ENCODE peak calls at places on chromosomes 16 and 17, in six cellular contexts. One of them, this sample, is unnamed.

GRCh38 chr17:77905266-77905665 is 53.2 kb upstream of the TNRC6C start:
- DNase-seq in fibroblast of lung: no peak
- DNase-seq in stimulated activated CD4-positive, alpha-beta T cell treated with anti-CD3 and anti-CD28 coated beads, Interleukin-12 subunit alpha, Interleukin-12 subunit beta, amount 100 ng/mL, for 4 hours: no peak
- DNase-seq in CD8-positive, alpha-beta memory T cell: peak
- DNase-seq in activated B cell treated with CpG ODN at 0.5 μM for 24 hours: no peak
- DNase-seq in left colon: no peak
- DNase-seq in this sample: no peak

GRCh38 chr17:75008373-75008772 is 4.1 kb upstream of the MRPL58 start:
- DNase-seq in left colon: no peak
- DNase-seq in CD8-positive, alpha-beta memory T cell: no peak
- DNase-seq in fibroblast of lung: no peak
- DNase-seq in activated B cell treated with CpG ODN at 0.5 μM for 24 hours: no peak
- DNase-seq in stimulated activated CD4-positive, alpha-beta T cell treated with anti-CD3 and anti-CD28 coated beads, Interleukin-12 subunit alpha, Interleukin-12 subunit beta, amount 100 ng/mL, for 4 hours: no peak
- DNase-seq in this sample: no peak

GRCh38 chr17:83154311-83155127 is 75.1 kb downstream of the METRNL start:
- DNase-seq in stimulated activated CD4-positive, alpha-beta T cell treated with anti-CD3 and anti-CD28 coated beads, Interleukin-12 subunit alpha, Interleukin-12 subunit beta, amount 100 ng/mL, for 4 hours: no peak
- DNase-seq in left colon: no peak
- DNase-seq in activated B cell treated with CpG ODN at 0.5 μM for 24 hours: no peak
- DNase-seq in fibroblast of lung: no peak
- DNase-seq in CD8-positive, alpha-beta memory T cell: no peak
- DNase-seq in this sample: no peak

GRCh38 chr17:8125196-8125946 is 1.5 kb upstream of the HES7 start:
- DNase-seq in left colon: peak
- DNase-seq in fibroblast of lung: peak
- DNase-seq in CD8-positive, alpha-beta memory T cell: peak
- DNase-seq in stimulated activated CD4-positive, alpha-beta T cell treated with anti-CD3 and anti-CD28 coated beads, Interleukin-12 subunit alpha, Interleukin-12 subunit beta, amount 100 ng/mL, for 4 hours: peak
- DNase-seq in activated B cell treated with CpG ODN at 0.5 μM for 24 hours: peak
- DNase-seq in this sample: peak

GRCh38 chr16:24367186-24367585 is 111.1 kb downstream of the CACNG3 start:
- DNase-seq in CD8-positive, alpha-beta memory T cell: no peak
- DNase-seq in fibroblast of lung: no peak
- DNase-seq in left colon: no peak
- DNase-seq in activated B cell treated with CpG ODN at 0.5 μM for 24 hours: no peak
- DNase-seq in stimulated activated CD4-positive, alpha-beta T cell treated with anti-CD3 and anti-CD28 coated beads, Interleukin-12 subunit alpha, Interleukin-12 subunit beta, amount 100 ng/mL, for 4 hours: no peak
- DNase-seq in this sample: no peak

GRCh38 chr16:27847030-27847550 is 216.4 kb downstream of the GSG1L start:
- DNase-seq in fibroblast of lung: no peak
- DNase-seq in activated B cell treated with CpG ODN at 0.5 μM for 24 hours: no peak
- DNase-seq in CD8-positive, alpha-beta memory T cell: no peak
- DNase-seq in stimulated activated CD4-positive, alpha-beta T cell treated with anti-CD3 and anti-CD28 coated beads, Interleukin-12 subunit alpha, Interleukin-12 subunit beta, amount 100 ng/mL, for 4 hours: no peak
- DNase-seq in left colon: no peak
- DNase-seq in this sample: no peak

GRCh38 chr17:17706140-17707060 is 25.1 kb downstream of the RAI1 start:
- DNase-seq in CD8-positive, alpha-beta memory T cell: no peak
- DNase-seq in left colon: no peak
- DNase-seq in stimulated activated CD4-positive, alpha-beta T cell treated with anti-CD3 and anti-CD28 coated beads, Interleukin-12 subunit alpha, Interleukin-12 subunit beta, amount 100 ng/mL, for 4 hours: no peak
- DNase-seq in fibroblast of lung: no peak
- DNase-seq in activated B cell treated with CpG ODN at 0.5 μM for 24 hours: no peak
- DNase-seq in this sample: no peak

GRCh38 chr17:34711646-34712045 is 132.3 kb downstream of the TMEM132E start:
- DNase-seq in left colon: no peak
- DNase-seq in stimulated activated CD4-positive, alpha-beta T cell treated with anti-CD3 and anti-CD28 coated beads, Interleukin-12 subunit alpha, Interleukin-12 subunit beta, amount 100 ng/mL, for 4 hours: no peak
- DNase-seq in activated B cell treated with CpG ODN at 0.5 μM for 24 hours: no peak
- DNase-seq in fibroblast of lung: no peak
- DNase-seq in CD8-positive, alpha-beta memory T cell: no peak
- DNase-seq in this sample: no peak

GRCh38 chr17:7237761-7238417 is 1.4 kb downstream of the PHF23 start:
- DNase-seq in activated B cell treated with CpG ODN at 0.5 μM for 24 hours: peak
- DNase-seq in left colon: peak
- DNase-seq in stimulated activated CD4-positive, alpha-beta T cell treated with anti-CD3 and anti-CD28 coated beads, Interleukin-12 subunit alpha, Interleukin-12 subunit beta, amount 100 ng/mL, for 4 hours: peak
- DNase-seq in CD8-positive, alpha-beta memory T cell: peak
- DNase-seq in fibroblast of lung: peak
- DNase-seq in this sample: peak

GRCh38 chr16:25228372-25228771 is 11.6 kb downstream of the AQP8 start:
- DNase-seq in left colon: no peak
- DNase-seq in stimulated activated CD4-positive, alpha-beta T cell treated with anti-CD3 and anti-CD28 coated beads, Interleukin-12 subunit alpha, Interleukin-12 subunit beta, amount 100 ng/mL, for 4 hours: no peak
- DNase-seq in fibroblast of lung: no peak
- DNase-seq in CD8-positive, alpha-beta memory T cell: no peak
- DNase-seq in activated B cell treated with CpG ODN at 0.5 μM for 24 hours: no peak
- DNase-seq in this sample: no peak

GRCh38 chr17:39739885-39740356 is 2.2 kb downstream of the GRB7 start:
- DNase-seq in stimulated activated CD4-positive, alpha-beta T cell treated with anti-CD3 and anti-CD28 coated beads, Interleukin-12 subunit alpha, Interleukin-12 subunit beta, amount 100 ng/mL, for 4 hours: no peak
- DNase-seq in CD8-positive, alpha-beta memory T cell: peak
- DNase-seq in left colon: no peak
- DNase-seq in fibroblast of lung: no peak
- DNase-seq in activated B cell treated with CpG ODN at 0.5 μM for 24 hours: no peak
- DNase-seq in this sample: no peak

GRCh38 chr16:84925092-84925772 is 86.1 kb downstream of the ZDHHC7 start:
- DNase-seq in stimulated activated CD4-positive, alpha-beta T cell treated with anti-CD3 and anti-CD28 coated beads, Interleukin-12 subunit alpha, Interleukin-12 subunit beta, amount 100 ng/mL, for 4 hours: peak
- DNase-seq in fibroblast of lung: no peak
- DNase-seq in activated B cell treated with CpG ODN at 0.5 μM for 24 hours: peak
- DNase-seq in left colon: peak
- DNase-seq in CD8-positive, alpha-beta memory T cell: peak
- DNase-seq in this sample: no peak

GRCh38 chr16:80007216-80007615 is 406.7 kb upstream of the MAF start:
- DNase-seq in fibroblast of lung: no peak
- DNase-seq in CD8-positive, alpha-beta memory T cell: no peak
- DNase-seq in left colon: no peak
- DNase-seq in stimulated activated CD4-positive, alpha-beta T cell treated with anti-CD3 and anti-CD28 coated beads, Interleukin-12 subunit alpha, Interleukin-12 subunit beta, amount 100 ng/mL, for 4 hours: no peak
- DNase-seq in activated B cell treated with CpG ODN at 0.5 μM for 24 hours: no peak
- DNase-seq in this sample: no peak

GRCh38 chr16:49754495-49755290 is 101.2 kb downstream of the ZNF423 start:
- DNase-seq in CD8-positive, alpha-beta memory T cell: no peak
- DNase-seq in stimulated activated CD4-positive, alpha-beta T cell treated with anti-CD3 and anti-CD28 coated beads, Interleukin-12 subunit alpha, Interleukin-12 subunit beta, amount 100 ng/mL, for 4 hours: no peak
- DNase-seq in fibroblast of lung: peak
- DNase-seq in activated B cell treated with CpG ODN at 0.5 μM for 24 hours: no peak
- DNase-seq in left colon: no peak
- DNase-seq in this sample: peak

GRCh38 chr17:63370696-63371095 is 75.4 kb downstream of the CYB561 start:
- DNase-seq in stimulated activated CD4-positive, alpha-beta T cell treated with anti-CD3 and anti-CD28 coated beads, Interleukin-12 subunit alpha, Interleukin-12 subunit beta, amount 100 ng/mL, for 4 hours: no peak
- DNase-seq in left colon: no peak
- DNase-seq in CD8-positive, alpha-beta memory T cell: no peak
- DNase-seq in activated B cell treated with CpG ODN at 0.5 μM for 24 hours: no peak
- DNase-seq in fibroblast of lung: no peak
- DNase-seq in this sample: no peak

GRCh38 chr16:56343661-56344517 is 81.5 kb downstream of the AMFR start:
- DNase-seq in fibroblast of lung: no peak
- DNase-seq in CD8-positive, alpha-beta memory T cell: no peak
- DNase-seq in activated B cell treated with CpG ODN at 0.5 μM for 24 hours: no peak
- DNase-seq in stimulated activated CD4-positive, alpha-beta T cell treated with anti-CD3 and anti-CD28 coated beads, Interleukin-12 subunit alpha, Interleukin-12 subunit beta, amount 100 ng/mL, for 4 hours: no peak
- DNase-seq in left colon: no peak
- DNase-seq in this sample: no peak

GRCh38 chr17:73909156-73909555 is 264.9 kb upstream of the SDK2 start:
- DNase-seq in CD8-positive, alpha-beta memory T cell: no peak
- DNase-seq in left colon: no peak
- DNase-seq in fibroblast of lung: no peak
- DNase-seq in stimulated activated CD4-positive, alpha-beta T cell treated with anti-CD3 and anti-CD28 coated beads, Interleukin-12 subunit alpha, Interleukin-12 subunit beta, amount 100 ng/mL, for 4 hours: no peak
- DNase-seq in activated B cell treated with CpG ODN at 0.5 μM for 24 hours: no peak
- DNase-seq in this sample: no peak

GRCh38 chr16:3937066-3937875 is 56.8 kb upstream of the CREBBP start:
- DNase-seq in CD8-positive, alpha-beta memory T cell: no peak
- DNase-seq in activated B cell treated with CpG ODN at 0.5 μM for 24 hours: no peak
- DNase-seq in fibroblast of lung: no peak
- DNase-seq in left colon: no peak
- DNase-seq in stimulated activated CD4-positive, alpha-beta T cell treated with anti-CD3 and anti-CD28 coated beads, Interleukin-12 subunit alpha, Interleukin-12 subunit beta, amount 100 ng/mL, for 4 hours: no peak
- DNase-seq in this sample: no peak

GRCh38 chr17:13372432-13372831 is 229.3 kb downstream of the HS3ST3A1 start:
- DNase-seq in CD8-positive, alpha-beta memory T cell: no peak
- DNase-seq in fibroblast of lung: no peak
- DNase-seq in activated B cell treated with CpG ODN at 0.5 μM for 24 hours: no peak
- DNase-seq in left colon: no peak
- DNase-seq in stimulated activated CD4-positive, alpha-beta T cell treated with anti-CD3 and anti-CD28 coated beads, Interleukin-12 subunit alpha, Interleukin-12 subunit beta, amount 100 ng/mL, for 4 hours: no peak
- DNase-seq in this sample: no peak

GRCh38 chr17:64661981-64662773 is at the start of gene SMURF2:
- DNase-seq in stimulated activated CD4-positive, alpha-beta T cell treated with anti-CD3 and anti-CD28 coated beads, Interleukin-12 subunit alpha, Interleukin-12 subunit beta, amount 100 ng/mL, for 4 hours: peak
- DNase-seq in activated B cell treated with CpG ODN at 0.5 μM for 24 hours: peak
- DNase-seq in fibroblast of lung: peak
- DNase-seq in left colon: peak
- DNase-seq in CD8-positive, alpha-beta memory T cell: peak
- DNase-seq in this sample: peak

GRCh38 chr17:10357768-10358167 is 15.0 kb downstream of the MYH13 start:
- DNase-seq in stimulated activated CD4-positive, alpha-beta T cell treated with anti-CD3 and anti-CD28 coated beads, Interleukin-12 subunit alpha, Interleukin-12 subunit beta, amount 100 ng/mL, for 4 hours: peak
- DNase-seq in activated B cell treated with CpG ODN at 0.5 μM for 24 hours: no peak
- DNase-seq in left colon: no peak
- DNase-seq in CD8-positive, alpha-beta memory T cell: no peak
- DNase-seq in fibroblast of lung: no peak
- DNase-seq in this sample: no peak

This sample was measured in brain microvascular endothelial cell.